ENCODE peak calls at places on chromosomes 2 and 18, in nine cellular contexts. R is neural progenitor cell, H is NCI-H1105, B is GM04503, D is LoVo, O is M059J, C is Calu3, K is HTR-8/SVneo, Y is Kasumi-1. E is an unnamed sample.
A peak's percentile ranks its signal among the peaks of the same experiment; 100 is the strongest.

GRCh38 chr2:58039170-58039611 is 7.4 kb upstream of the VRK2 start:
- DNase-seq in K (no peak), D (no peak), R (no peak), H (no peak), C (no peak), O (peak; percentile 44), Y (peak; percentile 86), B (no peak), E (no peak)

GRCh38 chr18:67308819-67309218 is 207.7 kb downstream of the DSEL start:
- DNase-seq in K (no peak), C (no peak), D (no peak), Y (no peak), O (no peak), R (no peak), H (no peak), B (no peak), E (no peak)

GRCh38 chr2:46689993-46690392 is 210.6 kb downstream of the TMEM247 start:
- DNase-seq in H (no peak), K (no peak), R (no peak), O (peak; percentile 48), D (no peak), B (no peak), Y (no peak), C (no peak), E (no peak)

GRCh38 chr2:235966396-235966795 is 201.8 kb downstream of the GBX2 start:
- DNase-seq in H (no peak), C (no peak), K (no peak), D (no peak), R (no peak), B (no peak), Y (no peak), O (no peak), E (no peak)

GRCh38 chr2:166092889-166093288 is 34.9 kb downstream of the SCN1A start:
- DNase-seq in C (no peak), B (peak; percentile 3), O (no peak), Y (no peak), D (no peak), R (no peak), K (no peak), H (no peak), E (no peak)

GRCh38 chr2:21814588-21815192 is 690.9 kb downstream of the TDRD15 start:
- DNase-seq in Y (no peak), H (no peak), C (no peak), B (no peak), R (no peak), D (no peak), O (no peak), K (no peak), E (no peak)

GRCh38 chr2:63056309-63057065 is 5.9 kb downstream of the OTX1 start:
- DNase-seq in R (peak; percentile 90), C (no peak), D (no peak), O (no peak), K (no peak), H (no peak), Y (peak; percentile 52), B (no peak), E (no peak)

GRCh38 chr2:138447889-138448570 is 53.5 kb upstream of the SPOPL start:
- DNase-seq in Y (no peak), K (no peak), O (no peak), C (no peak), H (no peak), B (no peak), D (no peak), R (no peak), E (no peak)

GRCh38 chr2:160459543-160460332 is 33.9 kb downstream of the RBMS1 start:
- DNase-seq in Y (no peak), K (no peak), C (no peak), D (no peak), B (no peak), H (no peak), R (no peak), O (no peak), E (no peak)

GRCh38 chr2:239519081-239519920 is 118.5 kb upstream of the HDAC4 start:
- DNase-seq in K (no peak), B (no peak), H (no peak), C (no peak), R (no peak), O (no peak), D (no peak), Y (no peak), E (no peak)

GRCh38 chr2:67135201-67135600 is 261.9 kb upstream of the ETAA1 start:
- DNase-seq in H (peak; percentile 27), K (no peak), R (no peak), Y (no peak), D (no peak), O (no peak), B (no peak), C (no peak), E (no peak)

GRCh38 chr2:142574388-142574787 is 303.1 kb upstream of the KYNU start:
- DNase-seq in O (no peak), B (no peak), R (no peak), K (no peak), C (no peak), D (no peak), H (no peak), Y (no peak), E (no peak)

GRCh38 chr18:41265047-41265446 is 690.0 kb upstream of the PIK3C3 start:
- DNase-seq in O (peak; percentile 37), R (no peak), K (no peak), Y (no peak), H (no peak), D (no peak), B (no peak), C (no peak), E (no peak)

GRCh38 chr18:67467188-67467587 is 49.3 kb downstream of the DSEL start:
- DNase-seq in C (no peak), D (no peak), O (no peak), B (no peak), H (no peak), K (no peak), R (peak; percentile 51), Y (no peak), E (no peak)

GRCh38 chr2:240217431-240218301 is 77.2 kb upstream of the OTOS start:
- DNase-seq in D (no peak), Y (no peak), O (no peak), K (no peak), H (no peak), C (peak; percentile 20), B (no peak), R (no peak), E (no peak)